ENCODE peak calls at places on chromosomes 12 and 14, in ten cellular contexts. G is ovary, O is foreskin fibroblast, I is astrocyte, T is cardiac muscle cell, L is right atrium auricular region, F is astrocyte of the spinal cord, A is kidney, K is adrenal gland, C is Panc1. Q is an unnamed sample.

GRCh38 chr14:91847693-91848092 is 19.6 kb downstream of the TC2N start:
- DNase-seq in A (no peak), O (no peak), C (no peak), T (no peak), I (no peak), K (no peak), G (no peak), L (no peak), F (no peak), Q (no peak)

GRCh38 chr12:38402811-38403210 is 86.2 kb downstream of the ALG10B start:
- DNase-seq in I (no peak), L (no peak), A (no peak), F (no peak), K (no peak), C (no peak), G (no peak), T (no peak), O (no peak), Q (no peak)

GRCh38 chr12:115541891-115542361 is 735.6 kb downstream of the MED13L start:
- DNase-seq in L (no peak), O (no peak), A (no peak), K (no peak), T (no peak), C (no peak), F (peak; percentile 60), I (peak; percentile 74), G (no peak), Q (no peak)

GRCh38 chr14:89721330-89721729 is 233.2 kb downstream of the EFCAB11 start:
- DNase-seq in O (no peak), A (no peak), K (no peak), C (no peak), T (no peak), L (no peak), G (no peak), F (no peak), I (no peak), Q (no peak)

GRCh38 chr12:64900540-64900939 is 76.1 kb downstream of the TBC1D30 start:
- DNase-seq in L (no peak), G (no peak), F (peak; percentile 4), O (peak; percentile 94), T (no peak), A (no peak), I (peak; percentile 18), C (no peak), K (no peak), Q (no peak)

GRCh38 chr14:24700511-24700910 is 66.5 kb upstream of the GZMB start:
- DNase-seq in C (no peak), T (no peak), G (no peak), I (no peak), O (no peak), L (no peak), A (no peak), F (no peak), K (no peak), Q (no peak)

GRCh38 chr12:96146747-96147146 is 47.4 kb upstream of the ELK3 start:
- DNase-seq in C (no peak), T (no peak), I (no peak), A (no peak), O (no peak), L (no peak), F (no peak), G (no peak), K (no peak), Q (no peak)

GRCh38 chr12:71057330-71057729 is 100.5 kb downstream of the TSPAN8 start:
- DNase-seq in L (no peak), K (no peak), A (no peak), G (no peak), F (no peak), C (no peak), O (peak; percentile 52), I (no peak), T (no peak), Q (no peak)

GRCh38 chr14:61841145-61841544 is 78.9 kb downstream of the SNAPC1 start:
- DNase-seq in F (peak; percentile 12), C (no peak), A (no peak), O (peak; percentile 20), T (peak; percentile 18), I (no peak), K (no peak), G (no peak), L (no peak), Q (no peak)

GRCh38 chr14:99840774-99841305 is 47.6 kb downstream of the EML1 start:
- DNase-seq in A (no peak), L (no peak), F (no peak), K (no peak), O (no peak), C (no peak), G (no peak), T (no peak), I (no peak), Q (no peak)

GRCh38 chr12:28415755-28416154 is 225.5 kb downstream of the CCDC91 start:
- DNase-seq in F (peak; percentile 80), A (no peak), C (no peak), O (peak; percentile 74), I (peak; percentile 93), L (no peak), G (no peak), K (peak; percentile 8), T (no peak), Q (no peak)

GRCh38 chr12:116123511-116124258 is 153.8 kb downstream of the MED13L start:
- DNase-seq in C (no peak), A (no peak), K (peak; percentile 32), T (peak; percentile 72), L (no peak), I (peak; percentile 53), F (peak; percentile 65), G (no peak), O (peak; percentile 77), Q (no peak)

GRCh38 chr12:76871751-76872150 is 7.1 kb downstream of the CSRP2 start:
- DNase-seq in O (no peak), F (no peak), A (no peak), G (no peak), T (no peak), K (no peak), L (no peak), I (no peak), C (no peak), Q (no peak)

GRCh38 chr14:99759546-99759925 is 33.7 kb upstream of the EML1 start:
- DNase-seq in K (no peak), T (no peak), I (no peak), F (no peak), O (no peak), G (no peak), L (no peak), C (no peak), A (peak; percentile 64), Q (no peak)

GRCh38 chr12:13234045-13234641 is 37.6 kb downstream of the EMP1 start:
- DNase-seq in G (no peak), O (peak; percentile 85), L (peak; percentile 73), K (peak; percentile 33), T (peak; percentile 57), A (no peak), C (no peak), F (peak; percentile 69), I (no peak), Q (no peak)

GRCh38 chr12:50186667-50187066 is 19.5 kb upstream of the CERS5 start:
- DNase-seq in C (no peak), G (no peak), A (no peak), L (no peak), T (no peak), O (peak; percentile 63), F (peak; percentile 66), I (peak; percentile 74), K (no peak), Q (no peak)

GRCh38 chr14:37584211-37585100 is 10.6 kb downstream of the FOXA1 start:
- DNase-seq in I (no peak), L (no peak), O (no peak), C (no peak), T (no peak), A (peak; percentile 52), K (no peak), G (no peak), F (no peak), Q (no peak)

DNA sequence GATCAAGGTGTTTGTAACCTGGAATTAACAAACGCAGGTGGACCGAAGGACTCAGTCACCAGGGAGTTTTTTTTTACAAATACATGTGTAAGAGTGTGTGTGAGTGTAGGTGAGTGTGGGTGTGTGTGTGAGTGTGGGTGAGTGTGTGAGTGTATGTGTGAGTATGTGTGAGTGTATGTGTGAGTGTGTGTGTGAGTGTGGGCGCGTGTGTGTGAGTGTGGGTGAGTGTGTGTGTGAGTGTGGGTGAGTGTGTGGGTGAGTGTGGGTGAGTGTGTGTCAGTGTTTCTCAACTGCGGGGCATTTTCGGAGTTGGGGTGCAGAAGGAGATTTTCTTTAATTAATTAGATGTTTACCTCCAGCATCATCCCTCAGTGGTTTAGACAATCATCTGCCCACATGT is 1178.8 kb downstream of the VRK1 start:
- DNase-seq in O (no peak), F (no peak), K (no peak), L (no peak), T (no peak), I (no peak), A (no peak), C (no peak), G (no peak), Q (no peak)
- H3K4me3 ChIP-seq in O (no peak overlapping the region), F (no peak overlapping the region), K (no peak overlapping the region), L (no peak overlapping the region), T (no peak overlapping the region), I (no peak overlapping the region), A (no peak overlapping the region), C (no peak overlapping the region), G (no peak overlapping the region), Q (no peak overlapping the region)

GRCh38 chr14:106372870-106373657 is 846.7 kb downstream of the TMEM121 start:
- DNase-seq in L (no peak), K (peak; percentile 44), I (no peak), A (peak; percentile 77), O (no peak), T (no peak), G (peak; percentile 43), C (peak; percentile 17), F (no peak), Q (no peak)
- TF ChIP-seq CTCF in L (no peak), K (peak; percentile 56), I (no peak), A (peak; percentile 42), O (no peak), T (no peak), G (no peak), C (peak; percentile 86), F (no peak), Q (peak; percentile 97)

GRCh38 chr14:48586099-48586498 is 910.7 kb upstream of the MDGA2 start:
- DNase-seq in L (no peak), T (no peak), I (no peak), G (no peak), O (no peak), C (no peak), A (no peak), K (no peak), F (no peak), Q (no peak)
- H3K4me3 ChIP-seq in L (no peak overlapping the region), T (no peak overlapping the region), I (no peak overlapping the region), G (no peak overlapping the region), O (no peak overlapping the region), C (no peak overlapping the region), A (no peak overlapping the region), K (no peak overlapping the region), F (no peak overlapping the region), Q (no peak overlapping the region)

DNA sequence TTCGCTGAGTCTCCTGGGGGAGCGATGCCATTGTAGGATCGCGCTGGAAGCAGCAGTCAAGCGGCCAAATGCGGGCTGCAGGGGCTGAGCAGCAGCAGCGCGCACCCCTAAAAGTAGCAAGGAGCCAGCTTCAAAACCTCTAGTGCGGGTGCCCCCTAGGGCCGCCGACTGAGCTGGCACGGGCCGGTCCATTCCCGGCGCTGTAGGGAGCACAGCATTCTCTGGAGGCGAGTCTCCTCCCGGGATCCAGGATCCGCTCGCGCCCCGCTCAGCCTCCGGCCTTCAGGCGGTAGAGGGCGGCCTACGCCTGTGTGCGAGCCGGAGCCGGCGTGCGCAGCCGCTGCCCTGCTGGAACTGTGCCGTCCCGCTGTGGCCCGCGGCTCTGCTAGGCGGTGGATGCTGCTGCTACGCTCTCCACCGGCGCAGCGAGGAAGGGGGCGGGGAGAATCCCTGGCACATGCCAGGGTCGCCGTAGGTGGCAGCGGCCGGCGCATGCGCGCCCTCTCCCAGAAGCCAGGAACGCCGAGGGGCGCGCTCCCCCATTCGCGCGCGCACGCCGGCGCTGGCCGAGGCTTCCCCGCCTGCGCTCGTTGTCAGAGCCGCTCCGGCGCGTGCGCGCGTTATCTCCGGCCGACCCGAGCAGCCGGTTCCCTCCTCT is at the start of gene FUT8:
- DNase-seq in I (peak; percentile 91), A (peak; percentile 99), F (peak; percentile 97), K (peak; percentile 98), O (peak; percentile 100), G (peak; percentile 98), C (peak; percentile 79), L (peak; percentile 93), T (peak; percentile 97), Q (peak; percentile 93)
- TF ChIP-seq CTCF in I (peak; percentile 29), A (peak; percentile 40), F (peak; percentile 66), K (peak; percentile 64), O (peak; percentile 61), G (peak; percentile 47), C (peak; percentile 75), L (peak; percentile 26), T (peak; percentile 70), Q (peak; percentile 84)

Q was measured in LNCaP clone FGC.